ENCODE peak calls at places on chromosomes 5 and 9, in eight cellular contexts. M is coronary artery; V is stimulated activated CD8-positive, alpha-beta memory T cell treated with anti-CD3 and anti-CD28 coated beads, Interleukin-12 subunit alpha, Interleukin-12 subunit beta, amount 100 ng/mL, for 4 hours; H is stimulated activated CD4-positive, alpha-beta T cell treated with anti-CD3 and anti-CD28 coated beads, Interleukin-4, amount 100 ng/mL, for 24 hours; G is ELR; B is GM04504; T is nephron progenitor cell; F is Daoy. X is an unnamed sample.

GRCh38 chr9:125137200-125137599 is 6.1 kb downstream of the SCAI start:
- DNase-seq in T (no peak), H (no peak), V (no peak), F (no peak), M (no peak), G (peak; percentile 68), B (no peak), X (no peak)

GRCh38 chr5:172952034-172952511 is 7.2 kb upstream of the RPL26L1 start:
- DNase-seq in G (peak; percentile 25), M (no peak), B (no peak), V (no peak), F (no peak), H (no peak), T (no peak), X (no peak)

GRCh38 chr5:87541033-87541432 is 128.3 kb upstream of the CCNH start:
- DNase-seq in G (peak; percentile 56), H (no peak), T (no peak), B (peak; percentile 32), F (peak; percentile 6), V (no peak), M (no peak), X (peak; percentile 79)

GRCh38 chr5:87347272-87347671 is 65.5 kb downstream of the CCNH start:
- DNase-seq in T (no peak), V (no peak), G (no peak), B (no peak), F (no peak), H (no peak), M (no peak), X (no peak)

GRCh38 chr5:150540615-150541396 is 32.9 kb downstream of the NDST1 start:
- DNase-seq in F (peak; percentile 82), M (no peak), B (peak; percentile 54), H (no peak), V (no peak), T (no peak), G (peak; percentile 84), X (no peak)

GRCh38 chr5:135130526-135131215 is 96.6 kb upstream of the PITX1 start:
- DNase-seq in V (no peak), F (peak; percentile 27), H (no peak), T (no peak), G (no peak), B (no peak), M (no peak), X (no peak)

GRCh38 chr5:173317852-173318251 is 10.4 kb downstream of the STC2 start:
- DNase-seq in T (no peak), H (no peak), M (no peak), B (no peak), G (no peak), F (no peak), V (no peak), X (no peak)

GRCh38 chr5:76441890-76442673 is 39.0 kb downstream of the IQGAP2 start:
- DNase-seq in T (no peak), M (no peak), G (no peak), V (no peak), B (no peak), H (no peak), F (no peak), X (no peak)

GRCh38 chr5:59174248-59174844 is 591.5 kb downstream of the RAB3C start:
- DNase-seq in H (peak; percentile 42), T (no peak), G (peak; percentile 84), M (no peak), F (peak; percentile 57), V (no peak), B (peak; percentile 39), X (peak; percentile 85)

GRCh38 chr5:181204561-181205401 is at the start of gene TRIM7:
- DNase-seq in F (peak; percentile 71), V (no peak), B (no peak), H (no peak), G (peak; percentile 60), T (peak; percentile 61), M (no peak), X (peak; percentile 33)

GRCh38 chr9:72943844-72944462 is 8.9 kb downstream of the ALDH1A1 start:
- DNase-seq in V (no peak), G (no peak), H (no peak), T (no peak), F (no peak), M (no peak), B (no peak), X (no peak)

GRCh38 chr5:57685866-57686265 is 203.3 kb upstream of the ACTBL2 start:
- DNase-seq in B (no peak), M (no peak), T (no peak), V (no peak), H (no peak), F (no peak), G (no peak), X (no peak)

GRCh38 chr9:82961504-82962125 is 101.3 kb downstream of the RASEF start:
- DNase-seq in T (peak; percentile 83), H (peak; percentile 32), B (peak; percentile 47), G (peak; percentile 84), M (no peak), V (no peak), F (peak; percentile 84), X (peak; percentile 72)

GRCh38 chr9:138104251-138105122 is 226.9 kb downstream of the CACNA1B start:
- DNase-seq in T (no peak), B (no peak), F (no peak), V (no peak), H (no peak), M (no peak), G (no peak), X (no peak)

X was measured in RKO.